ENCODE peak calls at places on chromosomes 3 and 15, in four cellular contexts. One of them, this sample, is unnamed.

GRCh38 chr15:59200560-59200959 is 6.1 kb upstream of the LDHAL6B start:
- DNase-seq in tibial nerve: no peak
- DNase-seq in activated CD4-positive, alpha-beta memory T cell treated with anti-CD3 and anti-CD28 coated beads, Interleukin-2, amount 10 ng/mL, durations not matched to agents 7 days and 5 days: no peak
- DNase-seq in Caki2: no peak
- DNase-seq in this sample: no peak

GRCh38 chr3:69144631-69145244 is 22.3 kb upstream of the LMOD3 start:
- DNase-seq in tibial nerve: no peak
- DNase-seq in activated CD4-positive, alpha-beta memory T cell treated with anti-CD3 and anti-CD28 coated beads, Interleukin-2, amount 10 ng/mL, durations not matched to agents 7 days and 5 days: no peak
- DNase-seq in Caki2: no peak
- DNase-seq in this sample: no peak

GRCh38 chr3:127953636-127954035 is 38.6 kb downstream of the KBTBD12 start:
- DNase-seq in tibial nerve: no peak
- DNase-seq in activated CD4-positive, alpha-beta memory T cell treated with anti-CD3 and anti-CD28 coated beads, Interleukin-2, amount 10 ng/mL, durations not matched to agents 7 days and 5 days: no peak
- DNase-seq in Caki2: no peak
- DNase-seq in this sample: no peak

GRCh38 chr15:44537728-44538240 is 837 bp downstream of the EIF3J start:
- DNase-seq in tibial nerve: no peak
- DNase-seq in activated CD4-positive, alpha-beta memory T cell treated with anti-CD3 and anti-CD28 coated beads, Interleukin-2, amount 10 ng/mL, durations not matched to agents 7 days and 5 days: peak; percentile 42
- DNase-seq in Caki2: no peak
- DNase-seq in this sample: no peak

GRCh38 chr3:2156244-2156847 is 57.7 kb downstream of the CNTN4 start:
- DNase-seq in tibial nerve: no peak
- DNase-seq in activated CD4-positive, alpha-beta memory T cell treated with anti-CD3 and anti-CD28 coated beads, Interleukin-2, amount 10 ng/mL, durations not matched to agents 7 days and 5 days: peak; percentile 16
- DNase-seq in Caki2: no peak
- DNase-seq in this sample: no peak

GRCh38 chr15:89167267-89168176 is 53.9 kb downstream of the RLBP1 start:
- DNase-seq in tibial nerve: no peak
- DNase-seq in activated CD4-positive, alpha-beta memory T cell treated with anti-CD3 and anti-CD28 coated beads, Interleukin-2, amount 10 ng/mL, durations not matched to agents 7 days and 5 days: peak; percentile 27
- DNase-seq in Caki2: peak; percentile 77
- DNase-seq in this sample: peak; percentile 59

GRCh38 chr3:126373682-126374601 is 16.7 kb upstream of the KLF15 start:
- DNase-seq in tibial nerve: no peak
- DNase-seq in activated CD4-positive, alpha-beta memory T cell treated with anti-CD3 and anti-CD28 coated beads, Interleukin-2, amount 10 ng/mL, durations not matched to agents 7 days and 5 days: no peak
- DNase-seq in Caki2: no peak
- DNase-seq in this sample: peak; percentile 64

GRCh38 chr3:20511863-20512262 is 325.9 kb upstream of the SGO1 start:
- DNase-seq in tibial nerve: no peak
- DNase-seq in activated CD4-positive, alpha-beta memory T cell treated with anti-CD3 and anti-CD28 coated beads, Interleukin-2, amount 10 ng/mL, durations not matched to agents 7 days and 5 days: no peak
- DNase-seq in Caki2: peak; percentile 39
- DNase-seq in this sample: no peak

GRCh38 chr3:169147246-169148008 is 516.1 kb downstream of the MECOM start:
- DNase-seq in tibial nerve: no peak
- DNase-seq in activated CD4-positive, alpha-beta memory T cell treated with anti-CD3 and anti-CD28 coated beads, Interleukin-2, amount 10 ng/mL, durations not matched to agents 7 days and 5 days: peak; percentile 18
- DNase-seq in Caki2: peak; percentile 78
- DNase-seq in this sample: peak; percentile 74

This sample was measured in ascending aorta.